ENCODE peak calls at places on chromosomes 16 and 17, in seven cellular contexts. P is activated naive CD4-positive, alpha-beta T cell treated with anti-CD3 and anti-CD28 coated beads, Interleukin-2, amount 50 U/mL, for 72 hours; Q is cardiac fibroblast; A is GOT3; M is left ventricle myocardium inferior; N is CD8-positive, alpha-beta T cell; F is GM10248. W is an unnamed sample.

GRCh38 chr17:73912360-73912746 is 268.1 kb upstream of the SDK2 start:
- DNase-seq in P (no peak), M (no peak), F (no peak), Q (no peak), A (no peak), N (no peak), W (no peak)

GRCh38 chr16:89945654-89946053 is 2.9 kb upstream of the DEF8 start:
- DNase-seq in F (no peak), N (no peak), Q (no peak), A (no peak), M (no peak), P (no peak), W (no peak)

GRCh38 chr16:679808-680624 is at the start of gene STUB1:
- DNase-seq in A (peak; percentile 63), Q (peak; percentile 90), N (peak; percentile 82), P (peak; percentile 87), M (peak; percentile 88), F (peak; percentile 88), W (peak; percentile 85)

GRCh38 chr16:3842994-3843393 is 37.5 kb downstream of the CREBBP start:
- DNase-seq in M (peak; percentile 33), P (no peak), A (no peak), F (no peak), Q (peak; percentile 56), N (no peak), W (no peak)

GRCh38 chr17:59972778-59973177 is 8.2 kb upstream of the RNFT1 start:
- DNase-seq in M (no peak), N (no peak), A (no peak), Q (peak; percentile 48), P (no peak), F (no peak), W (no peak)

GRCh38 chr16:67393790-67394270 is 532 bp upstream of the TPPP3 start:
- DNase-seq in M (no peak), Q (no peak), A (no peak), N (no peak), P (no peak), F (no peak), W (no peak)

GRCh38 chr17:57925361-57925990 is 29.7 kb downstream of the CUEDC1 start:
- DNase-seq in P (no peak), N (no peak), M (no peak), Q (no peak), A (no peak), F (no peak), W (no peak)

GRCh38 chr17:62725791-62726249 is 82.3 kb downstream of the MARCHF10 start:
- DNase-seq in P (no peak), N (no peak), M (no peak), F (no peak), Q (no peak), A (no peak), W (no peak)

GRCh38 chr17:47301161-47301560 is 22.6 kb upstream of the EFCAB13 start:
- DNase-seq in P (no peak), Q (no peak), A (no peak), N (no peak), F (no peak), M (no peak), W (no peak)

GRCh38 chr17:28133562-28133970 is 91.1 kb downstream of the NLK start:
- DNase-seq in M (no peak), Q (peak; percentile 21), A (no peak), F (no peak), N (no peak), P (no peak), W (no peak)

GRCh38 chr16:228151-228855 is 946 bp downstream of the LUC7L start:
- DNase-seq in Q (peak; percentile 19), F (no peak), A (no peak), P (no peak), M (no peak), N (no peak), W (no peak)

GRCh38 chr17:7589204-7589868 is 558 bp downstream of the SOX15 start:
- DNase-seq in M (peak; percentile 87), A (peak; percentile 40), P (peak; percentile 72), N (peak; percentile 68), F (peak; percentile 85), Q (peak; percentile 89), W (peak; percentile 60)

GRCh38 chr17:64736804-64737492 is 74.8 kb upstream of the SMURF2 start:
- DNase-seq in P (no peak), N (peak; percentile 50), M (no peak), Q (peak; percentile 75), F (no peak), A (no peak), W (peak; percentile 53)

GRCh38 chr16:23016372-23016771 is 132.9 kb downstream of the USP31 start:
- DNase-seq in A (no peak), Q (no peak), N (no peak), P (no peak), M (no peak), F (no peak), W (no peak)

GRCh38 chr16:14303182-14303618 is 232.1 kb downstream of the MRTFB start:
- DNase-seq in F (no peak), M (no peak), P (no peak), A (no peak), N (no peak), Q (peak; percentile 39), W (no peak)

GRCh38 chr16:86910146-86910805 is 331.9 kb downstream of the FOXL1 start:
- DNase-seq in A (no peak), P (no peak), N (no peak), F (no peak), Q (no peak), M (no peak), W (no peak)

GRCh38 chr17:6458416-6458950 is 14.2 kb downstream of the PIMREG start:
- DNase-seq in F (no peak), Q (no peak), N (no peak), M (no peak), P (no peak), A (no peak), W (no peak)

GRCh38 chr16:24717411-24717810 is 12.0 kb upstream of the TNRC6A start:
- DNase-seq in Q (peak; percentile 92), N (no peak), M (no peak), A (no peak), P (no peak), F (no peak), W (no peak)

GRCh38 chr17:54920819-54921218 is 20.2 kb downstream of the TOM1L1 start:
- DNase-seq in F (no peak), A (no peak), N (no peak), P (no peak), M (no peak), Q (no peak), W (no peak)

GRCh38 chr17:49472527-49472926 is 22.6 kb upstream of the NGFR start:
- DNase-seq in M (no peak), P (no peak), F (no peak), N (no peak), A (no peak), Q (no peak), W (no peak)

GRCh38 chr16:17470871-17471744 is at the start of gene XYLT1:
- DNase-seq in M (peak; percentile 51), F (peak; percentile 65), N (peak; percentile 47), Q (peak; percentile 78), A (peak; percentile 67), P (no peak), W (peak; percentile 43)

GRCh38 chr16:87249425-87249824 is 67.8 kb downstream of the C16orf95 start:
- DNase-seq in M (no peak), Q (no peak), F (no peak), A (no peak), P (no peak), N (no peak), W (no peak)

GRCh38 chr17:61321344-61321743 is 78.3 kb upstream of the TBX2 start:
- DNase-seq in N (no peak), P (no peak), Q (no peak), M (no peak), F (no peak), A (no peak), W (no peak)

GRCh38 chr17:17836818-17837379 is at the start of gene SREBF1:
- DNase-seq in P (no peak), F (peak; percentile 86), A (no peak), M (peak; percentile 69), N (peak; percentile 66), Q (peak; percentile 60), W (peak; percentile 46)

GRCh38 chr16:11916524-11917285 is 949 bp upstream of the GSPT1 start:
- DNase-seq in P (no peak), A (no peak), N (no peak), Q (no peak), F (no peak), M (no peak), W (no peak)

GRCh38 chr16:5466551-5466950 is 369.0 kb upstream of the EEF2KMT start:
- DNase-seq in Q (no peak), N (no peak), P (no peak), M (no peak), F (no peak), A (no peak), W (no peak)

GRCh38 chr16:84270071-84270470 is 24.6 kb upstream of the WFDC1 start:
- DNase-seq in F (no peak), M (no peak), A (no peak), P (no peak), N (no peak), Q (no peak), W (no peak)

GRCh38 chr16:70715860-70716357 is 30.1 kb upstream of the MTSS2 start:
- DNase-seq in P (no peak), A (no peak), M (no peak), Q (peak; percentile 89), F (no peak), N (peak; percentile 2), W (no peak)

GRCh38 chr16:70437582-70438324 is 1.1 kb downstream of the ST3GAL2 start:
- DNase-seq in M (no peak), F (no peak), Q (peak; percentile 62), N (no peak), A (no peak), P (no peak), W (no peak)

GRCh38 chr16:52827456-52827855 is 225.2 kb downstream of the CHD9NB start:
- DNase-seq in M (no peak), A (no peak), Q (no peak), N (no peak), F (no peak), P (no peak), W (no peak)

GRCh38 chr16:77276686-77277085 is 77.5 kb downstream of the SYCE1L start:
- DNase-seq in N (no peak), Q (no peak), M (no peak), F (no peak), P (no peak), A (no peak), W (no peak)

GRCh38 chr16:2458887-2459646 is 842 bp upstream of the TEDC2 start:
- DNase-seq in Q (no peak), P (no peak), M (no peak), A (no peak), F (no peak), N (peak; percentile 18), W (no peak)

GRCh38 chr17:50684612-50685333 is 22.9 kb downstream of the ANKRD40 start:
- DNase-seq in M (no peak), A (no peak), N (no peak), P (no peak), F (no peak), Q (no peak), W (no peak)

GRCh38 chr17:42657824-42658588 is 1.1 kb upstream of the TUBG2 start:
- DNase-seq in Q (no peak), P (no peak), A (no peak), N (no peak), M (no peak), F (no peak), W (no peak)

GRCh38 chr16:59048876-59049275 is 314.8 kb upstream of the GOT2 start:
- DNase-seq in A (no peak), F (no peak), N (no peak), Q (no peak), M (no peak), P (no peak), W (no peak)

W was measured in naive thymus-derived CD4-positive, alpha-beta T cell.